ENCODE peak calls at places on chromosomes 13 and 19, in seven cellular contexts. One of them, this sample, is unnamed.

GRCh38 chr19:15332311-15332996 is at the start of gene BRD4:
- DNase-seq in effector memory CD4-positive, alpha-beta T cell: peak; percentile 60
- DNase-seq in heart right ventricle: peak; percentile 64
- DNase-seq in esophagus squamous epithelium: no peak
- DNase-seq in pancreas: peak; percentile 90
- DNase-seq in mesendoderm: peak; percentile 64
- DNase-seq in left ventricle myocardium inferior: peak; percentile 77
- DNase-seq in this sample: peak; percentile 57

GRCh38 chr19:8145969-8146368 is 3.4 kb downstream of the FBN3 start:
- DNase-seq in effector memory CD4-positive, alpha-beta T cell: no peak
- DNase-seq in heart right ventricle: no peak
- DNase-seq in esophagus squamous epithelium: no peak
- DNase-seq in pancreas: peak; percentile 78
- DNase-seq in mesendoderm: peak; percentile 40
- DNase-seq in left ventricle myocardium inferior: no peak
- DNase-seq in this sample: peak; percentile 19

GRCh38 chr13:51177188-51177587 is 45.0 kb upstream of the FAM124A start:
- DNase-seq in effector memory CD4-positive, alpha-beta T cell: no peak
- DNase-seq in heart right ventricle: no peak
- DNase-seq in esophagus squamous epithelium: no peak
- DNase-seq in pancreas: no peak
- DNase-seq in mesendoderm: no peak
- DNase-seq in left ventricle myocardium inferior: no peak
- DNase-seq in this sample: no peak

GRCh38 chr19:12574036-12574435 is 22.8 kb upstream of the ZNF564 start:
- DNase-seq in effector memory CD4-positive, alpha-beta T cell: no peak
- DNase-seq in heart right ventricle: no peak
- DNase-seq in esophagus squamous epithelium: no peak
- DNase-seq in pancreas: no peak
- DNase-seq in mesendoderm: no peak
- DNase-seq in left ventricle myocardium inferior: no peak
- DNase-seq in this sample: no peak

GRCh38 chr19:50377051-50377441 is 789 bp downstream of the NR1H2 start:
- DNase-seq in effector memory CD4-positive, alpha-beta T cell: peak; percentile 44
- DNase-seq in heart right ventricle: no peak
- DNase-seq in esophagus squamous epithelium: no peak
- DNase-seq in pancreas: no peak
- DNase-seq in mesendoderm: peak; percentile 74
- DNase-seq in left ventricle myocardium inferior: no peak
- DNase-seq in this sample: no peak

GRCh38 chr13:113914333-113915011 is 50.6 kb upstream of the GAS6 start:
- DNase-seq in effector memory CD4-positive, alpha-beta T cell: no peak
- DNase-seq in heart right ventricle: no peak
- DNase-seq in esophagus squamous epithelium: no peak
- DNase-seq in pancreas: peak; percentile 24
- DNase-seq in mesendoderm: no peak
- DNase-seq in left ventricle myocardium inferior: no peak
- DNase-seq in this sample: no peak

GRCh38 chr13:52809310-52809769 is 39.1 kb downstream of the PCDH8 start:
- DNase-seq in effector memory CD4-positive, alpha-beta T cell: no peak
- DNase-seq in heart right ventricle: peak; percentile 76
- DNase-seq in esophagus squamous epithelium: no peak
- DNase-seq in pancreas: no peak
- DNase-seq in mesendoderm: peak; percentile 90
- DNase-seq in left ventricle myocardium inferior: peak; percentile 33
- DNase-seq in this sample: peak; percentile 79

GRCh38 chr13:46575843-46576242 is 22.9 kb downstream of the LRCH1 start:
- DNase-seq in effector memory CD4-positive, alpha-beta T cell: no peak
- DNase-seq in heart right ventricle: peak; percentile 36
- DNase-seq in esophagus squamous epithelium: no peak
- DNase-seq in pancreas: no peak
- DNase-seq in mesendoderm: no peak
- DNase-seq in left ventricle myocardium inferior: no peak
- DNase-seq in this sample: no peak

GRCh38 chr19:55553217-55554182 is 8.2 kb upstream of the SBK3 start:
- DNase-seq in effector memory CD4-positive, alpha-beta T cell: no peak
- DNase-seq in heart right ventricle: no peak
- DNase-seq in esophagus squamous epithelium: no peak
- DNase-seq in pancreas: no peak
- DNase-seq in mesendoderm: peak; percentile 35
- DNase-seq in left ventricle myocardium inferior: no peak
- DNase-seq in this sample: no peak

GRCh38 chr13:99316657-99317244 is 9.6 kb upstream of the GPR183 start:
- DNase-seq in effector memory CD4-positive, alpha-beta T cell: no peak
- DNase-seq in heart right ventricle: no peak
- DNase-seq in esophagus squamous epithelium: no peak
- DNase-seq in pancreas: no peak
- DNase-seq in mesendoderm: no peak
- DNase-seq in left ventricle myocardium inferior: no peak
- DNase-seq in this sample: no peak

GRCh38 chr13:91946498-91947070 is 548.2 kb downstream of the GPC5 start:
- DNase-seq in effector memory CD4-positive, alpha-beta T cell: no peak
- DNase-seq in heart right ventricle: no peak
- DNase-seq in esophagus squamous epithelium: no peak
- DNase-seq in pancreas: no peak
- DNase-seq in mesendoderm: peak; percentile 47
- DNase-seq in left ventricle myocardium inferior: no peak
- DNase-seq in this sample: no peak

GRCh38 chr19:10780368-10780767 is 55.6 kb downstream of the TMED1 start:
- DNase-seq in effector memory CD4-positive, alpha-beta T cell: no peak
- DNase-seq in heart right ventricle: peak; percentile 72
- DNase-seq in esophagus squamous epithelium: peak; percentile 24
- DNase-seq in pancreas: no peak
- DNase-seq in mesendoderm: no peak
- DNase-seq in left ventricle myocardium inferior: no peak
- DNase-seq in this sample: no peak

GRCh38 chr19:51161266-51161665 is 19.2 kb downstream of the SIGLEC7 start:
- DNase-seq in effector memory CD4-positive, alpha-beta T cell: no peak
- DNase-seq in heart right ventricle: no peak
- DNase-seq in esophagus squamous epithelium: no peak
- DNase-seq in pancreas: no peak
- DNase-seq in mesendoderm: no peak
- DNase-seq in left ventricle myocardium inferior: no peak
- DNase-seq in this sample: no peak

GRCh38 chr13:88802886-88803285 is 1131.7 kb downstream of the SLITRK5 start:
- DNase-seq in effector memory CD4-positive, alpha-beta T cell: no peak
- DNase-seq in heart right ventricle: no peak
- DNase-seq in esophagus squamous epithelium: no peak
- DNase-seq in pancreas: no peak
- DNase-seq in mesendoderm: peak; percentile 57
- DNase-seq in left ventricle myocardium inferior: no peak
- DNase-seq in this sample: no peak

GRCh38 chr19:15288146-15288963 is 44.0 kb downstream of the BRD4 start:
- DNase-seq in effector memory CD4-positive, alpha-beta T cell: no peak
- DNase-seq in heart right ventricle: no peak
- DNase-seq in esophagus squamous epithelium: no peak
- DNase-seq in pancreas: no peak
- DNase-seq in mesendoderm: no peak
- DNase-seq in left ventricle myocardium inferior: no peak
- DNase-seq in this sample: no peak

GRCh38 chr13:53206455-53206854 is 177.8 kb downstream of the OLFM4 start:
- DNase-seq in effector memory CD4-positive, alpha-beta T cell: no peak
- DNase-seq in heart right ventricle: no peak
- DNase-seq in esophagus squamous epithelium: no peak
- DNase-seq in pancreas: no peak
- DNase-seq in mesendoderm: peak; percentile 34
- DNase-seq in left ventricle myocardium inferior: no peak
- DNase-seq in this sample: peak; percentile 10

GRCh38 chr19:5452594-5453565 is 2.3 kb upstream of the ZNRF4 start:
- DNase-seq in effector memory CD4-positive, alpha-beta T cell: no peak
- DNase-seq in heart right ventricle: no peak
- DNase-seq in esophagus squamous epithelium: no peak
- DNase-seq in pancreas: no peak
- DNase-seq in mesendoderm: peak; percentile 31
- DNase-seq in left ventricle myocardium inferior: no peak
- DNase-seq in this sample: peak; percentile 42

GRCh38 chr13:19713186-19713965 is 69.4 kb downstream of the PSPC1 start:
- DNase-seq in effector memory CD4-positive, alpha-beta T cell: no peak
- DNase-seq in heart right ventricle: no peak
- DNase-seq in esophagus squamous epithelium: no peak
- DNase-seq in pancreas: no peak
- DNase-seq in mesendoderm: peak; percentile 9
- DNase-seq in left ventricle myocardium inferior: no peak
- DNase-seq in this sample: no peak

GRCh38 chr19:13848811-13849241 is 28.1 kb upstream of the NANOS3 start:
- DNase-seq in effector memory CD4-positive, alpha-beta T cell: no peak
- DNase-seq in heart right ventricle: no peak
- DNase-seq in esophagus squamous epithelium: no peak
- DNase-seq in pancreas: no peak
- DNase-seq in mesendoderm: peak; percentile 72
- DNase-seq in left ventricle myocardium inferior: no peak
- DNase-seq in this sample: no peak

GRCh38 chr19:35268546-35269424 is at the start of gene USF2:
- DNase-seq in effector memory CD4-positive, alpha-beta T cell: peak; percentile 39
- DNase-seq in heart right ventricle: peak; percentile 79
- DNase-seq in esophagus squamous epithelium: no peak
- DNase-seq in pancreas: peak; percentile 84
- DNase-seq in mesendoderm: peak; percentile 81
- DNase-seq in left ventricle myocardium inferior: peak; percentile 78
- DNase-seq in this sample: peak; percentile 83
- H3K4me1 ChIP-seq in effector memory CD4-positive, alpha-beta T cell: peaks cover 13% of the 10 kb centered on the region
- H3K4me1 ChIP-seq in heart right ventricle: peaks cover 51% of the 10 kb centered on the region
- H3K4me1 ChIP-seq in esophagus squamous epithelium: peaks cover 32% of the 10 kb centered on the region
- H3K4me1 ChIP-seq in pancreas: peaks cover 13% of the 10 kb centered on the region
- H3K4me1 ChIP-seq in mesendoderm: peaks cover 2% of the 10 kb centered on the region
- H3K4me1 ChIP-seq in left ventricle myocardium inferior: peaks cover 59% of the 10 kb centered on the region
- H3K4me1 ChIP-seq in this sample: peaks cover 10% of the 10 kb centered on the region

GRCh38 chr19:41328157-41328817 is 18.3 kb downstream of the CCDC97 start:
- DNase-seq in effector memory CD4-positive, alpha-beta T cell: no peak
- DNase-seq in heart right ventricle: no peak
- DNase-seq in esophagus squamous epithelium: no peak
- DNase-seq in pancreas: no peak
- DNase-seq in mesendoderm: no peak
- DNase-seq in left ventricle myocardium inferior: no peak
- DNase-seq in this sample: no peak

GRCh38 chr19:41325947-41326706 is 16.2 kb downstream of the CCDC97 start:
- DNase-seq in effector memory CD4-positive, alpha-beta T cell: no peak
- DNase-seq in heart right ventricle: peak; percentile 43
- DNase-seq in esophagus squamous epithelium: no peak
- DNase-seq in pancreas: no peak
- DNase-seq in mesendoderm: no peak
- DNase-seq in left ventricle myocardium inferior: no peak
- DNase-seq in this sample: no peak

GRCh38 chr19:41327499-41328156 is 17.7 kb downstream of the CCDC97 start:
- DNase-seq in effector memory CD4-positive, alpha-beta T cell: peak; percentile 94
- DNase-seq in heart right ventricle: peak; percentile 76
- DNase-seq in esophagus squamous epithelium: peak; percentile 72
- DNase-seq in pancreas: peak; percentile 84
- DNase-seq in mesendoderm: no peak
- DNase-seq in left ventricle myocardium inferior: peak; percentile 76
- DNase-seq in this sample: no peak

GRCh38 chr19:41325640-41325946 is 15.6 kb downstream of the CCDC97 start:
- DNase-seq in effector memory CD4-positive, alpha-beta T cell: no peak
- DNase-seq in heart right ventricle: no peak
- DNase-seq in esophagus squamous epithelium: no peak
- DNase-seq in pancreas: no peak
- DNase-seq in mesendoderm: no peak
- DNase-seq in left ventricle myocardium inferior: no peak
- DNase-seq in this sample: no peak

DNA sequence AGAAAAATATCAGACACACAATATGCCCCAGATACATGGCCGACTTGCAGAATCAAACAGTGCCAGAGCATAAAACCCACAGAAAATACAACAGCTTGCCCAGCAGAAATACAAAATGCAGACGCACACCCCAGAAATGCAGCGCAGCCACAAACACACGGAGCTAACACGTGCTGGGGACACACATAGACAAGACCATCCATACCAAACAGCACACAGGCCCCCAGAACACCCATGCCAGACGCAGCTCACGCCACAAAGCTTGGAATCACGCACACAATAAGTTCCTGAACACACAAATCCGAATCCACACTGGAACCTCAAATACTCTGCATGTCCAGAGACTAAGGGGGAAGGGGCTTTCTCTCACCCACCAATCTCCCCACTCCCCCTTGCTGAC is 17.1 kb downstream of the CCDC97 start:
- DNase-seq in effector memory CD4-positive, alpha-beta T cell: no peak
- DNase-seq in heart right ventricle: no peak
- DNase-seq in esophagus squamous epithelium: no peak
- DNase-seq in pancreas: no peak
- DNase-seq in mesendoderm: no peak
- DNase-seq in left ventricle myocardium inferior: no peak
- DNase-seq in this sample: no peak
- H3K36me3 ChIP-seq in effector memory CD4-positive, alpha-beta T cell: peaks cover 18% of the 10 kb centered on the region
- H3K36me3 ChIP-seq in heart right ventricle: no peaks in the 10 kb centered on the region
- H3K36me3 ChIP-seq in esophagus squamous epithelium: no peaks in the 10 kb centered on the region
- H3K36me3 ChIP-seq in pancreas: no peaks in the 10 kb centered on the region
- H3K36me3 ChIP-seq in mesendoderm: peaks cover 1% of the 10 kb centered on the region
- H3K36me3 ChIP-seq in left ventricle myocardium inferior: peaks cover 27% of the 10 kb centered on the region
- H3K36me3 ChIP-seq in this sample: no peaks in the 10 kb centered on the region

DNA sequence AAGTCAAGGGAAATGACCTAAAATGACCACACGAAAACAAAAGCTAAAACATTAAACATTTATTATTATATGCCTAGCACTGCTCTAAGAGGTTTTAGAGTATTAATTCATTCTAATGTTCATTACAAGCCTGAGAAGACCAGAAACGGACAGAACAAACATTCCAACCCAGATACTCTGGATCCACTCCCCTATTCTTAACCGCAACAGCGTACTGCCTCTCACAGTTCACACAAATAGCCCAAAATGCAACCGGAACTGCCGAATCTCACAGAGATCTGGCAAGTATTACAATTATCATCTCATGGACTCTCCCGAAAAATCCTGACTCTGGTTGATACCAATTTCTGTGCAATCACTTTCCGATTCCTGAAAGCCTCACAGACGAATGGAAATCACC is 1.4 kb downstream of the ZNF780B start:
- DNase-seq in effector memory CD4-positive, alpha-beta T cell: no peak
- DNase-seq in heart right ventricle: no peak
- DNase-seq in esophagus squamous epithelium: no peak
- DNase-seq in pancreas: no peak
- DNase-seq in mesendoderm: no peak
- DNase-seq in left ventricle myocardium inferior: no peak
- DNase-seq in this sample: no peak
- H3K4me3 ChIP-seq in effector memory CD4-positive, alpha-beta T cell: peak overlapping the region; percentile 78
- H3K4me3 ChIP-seq in heart right ventricle: peak overlapping the region; percentile 68
- H3K4me3 ChIP-seq in esophagus squamous epithelium: no peak overlapping the region
- H3K4me3 ChIP-seq in pancreas: peak overlapping the region; percentile 76
- H3K4me3 ChIP-seq in mesendoderm: no peak overlapping the region
- H3K4me3 ChIP-seq in left ventricle myocardium inferior: peak overlapping the region; percentile 86
- H3K4me3 ChIP-seq in this sample: no peak overlapping the region

GRCh38 chr13:110910013-110910890 is 4.6 kb downstream of the ANKRD10 start:
- DNase-seq in effector memory CD4-positive, alpha-beta T cell: no peak
- DNase-seq in heart right ventricle: no peak
- DNase-seq in esophagus squamous epithelium: no peak
- DNase-seq in pancreas: no peak
- DNase-seq in mesendoderm: no peak
- DNase-seq in left ventricle myocardium inferior: no peak
- DNase-seq in this sample: no peak
- H3K4me1 ChIP-seq in effector memory CD4-positive, alpha-beta T cell: peaks cover 21% of the 10 kb centered on the region
- H3K4me1 ChIP-seq in heart right ventricle: peaks cover 81% of the 10 kb centered on the region
- H3K4me1 ChIP-seq in esophagus squamous epithelium: peaks cover 48% of the 10 kb centered on the region
- H3K4me1 ChIP-seq in pancreas: peaks cover 35% of the 10 kb centered on the region
- H3K4me1 ChIP-seq in mesendoderm: peaks cover 16% of the 10 kb centered on the region
- H3K4me1 ChIP-seq in left ventricle myocardium inferior: peaks cover 89% of the 10 kb centered on the region
- H3K4me1 ChIP-seq in this sample: peaks cover 23% of the 10 kb centered on the region

GRCh38 chr19:46387713-46388130 is 25.6 kb downstream of the CCDC8 start:
- DNase-seq in effector memory CD4-positive, alpha-beta T cell: no peak
- DNase-seq in heart right ventricle: no peak
- DNase-seq in esophagus squamous epithelium: no peak
- DNase-seq in pancreas: peak; percentile 30
- DNase-seq in mesendoderm: no peak
- DNase-seq in left ventricle myocardium inferior: no peak
- DNase-seq in this sample: no peak
- H3K36me3 ChIP-seq in effector memory CD4-positive, alpha-beta T cell: peaks cover 84% of the 10 kb centered on the region
- H3K36me3 ChIP-seq in heart right ventricle: peaks cover 54% of the 10 kb centered on the region
- H3K36me3 ChIP-seq in esophagus squamous epithelium: peaks cover 43% of the 10 kb centered on the region
- H3K36me3 ChIP-seq in pancreas: peaks cover 4% of the 10 kb centered on the region
- H3K36me3 ChIP-seq in mesendoderm: peaks cover 18% of the 10 kb centered on the region
- H3K36me3 ChIP-seq in left ventricle myocardium inferior: peaks cover 80% of the 10 kb centered on the region
- H3K36me3 ChIP-seq in this sample: peaks cover 18% of the 10 kb centered on the region

This sample was measured in Caco-2.